ENCODE peak calls at places on chromosomes 13 and 19, in ten cellular contexts. One of them, this sample, is unnamed.

GRCh38 chr13:96011291-96011875 is 41.8 kb downstream of the UGGT2 start:
- DNase-seq in Peyer's patch: no peak
- DNase-seq in cardiac muscle cell: peak; percentile 4
- DNase-seq in RWPE2: no peak
- DNase-seq in adrenal gland: no peak
- DNase-seq in uterus: no peak
- DNase-seq in RWPE1: no peak
- DNase-seq in tibial artery: no peak
- DNase-seq in lung: no peak
- DNase-seq in SK-N-SH: no peak
- DNase-seq in this sample: no peak

GRCh38 chr19:49556412-49557398 is 23.7 kb downstream of the NOSIP start:
- DNase-seq in SK-N-SH: no peak
- DNase-seq in lung: no peak
- DNase-seq in uterus: no peak
- DNase-seq in tibial artery: no peak
- DNase-seq in Peyer's patch: peak; percentile 66
- DNase-seq in RWPE2: no peak
- DNase-seq in cardiac muscle cell: no peak
- DNase-seq in RWPE1: no peak
- DNase-seq in adrenal gland: peak; percentile 81
- DNase-seq in this sample: no peak

GRCh38 chr19:34220472-34221063 is 33.8 kb upstream of the GARRE1 start:
- DNase-seq in adrenal gland: peak; percentile 72
- DNase-seq in lung: peak; percentile 61
- DNase-seq in RWPE2: no peak
- DNase-seq in uterus: peak; percentile 48
- DNase-seq in Peyer's patch: no peak
- DNase-seq in SK-N-SH: peak; percentile 67
- DNase-seq in tibial artery: peak; percentile 75
- DNase-seq in RWPE1: peak; percentile 33
- DNase-seq in cardiac muscle cell: peak; percentile 70
- DNase-seq in this sample: peak; percentile 9

GRCh38 chr19:3131168-3131567 is 4.7 kb upstream of the GNA15 start:
- DNase-seq in RWPE2: no peak
- DNase-seq in cardiac muscle cell: no peak
- DNase-seq in tibial artery: no peak
- DNase-seq in adrenal gland: no peak
- DNase-seq in uterus: no peak
- DNase-seq in RWPE1: no peak
- DNase-seq in lung: no peak
- DNase-seq in SK-N-SH: no peak
- DNase-seq in Peyer's patch: no peak
- DNase-seq in this sample: no peak

GRCh38 chr19:42273407-42274064 is 4.5 kb downstream of the CIC start:
- DNase-seq in lung: no peak
- DNase-seq in uterus: no peak
- DNase-seq in RWPE1: no peak
- DNase-seq in cardiac muscle cell: no peak
- DNase-seq in Peyer's patch: peak; percentile 34
- DNase-seq in SK-N-SH: no peak
- DNase-seq in RWPE2: peak; percentile 61
- DNase-seq in adrenal gland: no peak
- DNase-seq in tibial artery: no peak
- DNase-seq in this sample: no peak

GRCh38 chr19:54133957-54134590 is 3.5 kb upstream of the CNOT3 start:
- DNase-seq in tibial artery: no peak
- DNase-seq in RWPE1: no peak
- DNase-seq in lung: no peak
- DNase-seq in uterus: no peak
- DNase-seq in Peyer's patch: no peak
- DNase-seq in cardiac muscle cell: peak; percentile 52
- DNase-seq in RWPE2: no peak
- DNase-seq in SK-N-SH: no peak
- DNase-seq in adrenal gland: peak; percentile 62
- DNase-seq in this sample: no peak

GRCh38 chr19:39645800-39646411 is 9.8 kb upstream of the LGALS16 start:
- DNase-seq in Peyer's patch: no peak
- DNase-seq in uterus: no peak
- DNase-seq in tibial artery: no peak
- DNase-seq in lung: no peak
- DNase-seq in adrenal gland: no peak
- DNase-seq in SK-N-SH: no peak
- DNase-seq in RWPE2: no peak
- DNase-seq in RWPE1: no peak
- DNase-seq in cardiac muscle cell: peak; percentile 30
- DNase-seq in this sample: no peak

GRCh38 chr19:658916-659839 is 3.8 kb downstream of the RNF126 start:
- DNase-seq in Peyer's patch: no peak
- DNase-seq in tibial artery: no peak
- DNase-seq in SK-N-SH: no peak
- DNase-seq in uterus: no peak
- DNase-seq in RWPE2: no peak
- DNase-seq in lung: no peak
- DNase-seq in adrenal gland: no peak
- DNase-seq in RWPE1: peak; percentile 82
- DNase-seq in cardiac muscle cell: peak; percentile 29
- DNase-seq in this sample: no peak

DNA sequence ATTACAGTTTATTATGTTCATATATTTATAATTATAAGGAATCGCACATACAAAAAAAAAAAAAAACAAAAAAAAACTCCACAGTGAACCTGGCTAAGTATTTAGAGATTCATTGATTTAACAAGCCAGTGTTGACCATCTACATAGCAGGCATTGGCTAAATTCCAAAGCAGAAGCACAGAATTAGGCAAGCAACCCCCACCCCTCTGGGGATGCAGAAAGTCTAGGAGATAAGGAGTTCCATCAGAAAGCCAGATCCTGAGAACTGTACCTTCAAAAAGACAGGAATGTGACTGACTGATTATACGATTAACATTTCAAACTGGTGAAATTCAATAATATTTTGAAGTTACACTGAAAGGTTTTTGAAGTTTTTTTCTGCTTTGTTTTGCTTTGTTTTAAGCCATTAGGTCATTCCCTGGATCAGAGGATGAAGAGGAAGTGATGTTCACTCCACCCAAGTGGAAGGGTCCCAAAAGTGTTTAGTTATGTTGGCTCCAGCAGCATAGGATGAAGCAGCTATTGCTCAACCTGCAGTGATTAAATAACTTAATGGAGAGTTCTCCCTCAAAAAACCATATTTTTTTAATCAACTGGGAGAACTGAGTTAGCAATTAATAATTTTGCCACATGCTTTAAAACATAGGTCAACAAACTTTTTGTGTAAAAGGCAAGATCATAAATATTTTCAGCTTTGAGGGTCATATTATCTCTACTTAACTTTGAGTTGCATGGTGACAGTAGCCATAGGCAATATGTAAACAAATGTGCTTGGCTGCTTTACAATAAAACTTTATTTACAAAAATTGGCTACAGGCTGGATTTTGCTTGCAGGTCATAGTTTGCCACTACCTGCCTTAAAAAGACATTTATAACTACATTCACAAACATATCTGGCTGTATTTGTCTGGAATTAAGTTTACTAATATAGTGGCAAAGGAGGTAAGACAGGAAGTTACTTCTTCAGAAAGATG is 49.6 kb downstream of the DOCK9 start:
- DNase-seq in uterus: peak; percentile 74
- DNase-seq in SK-N-SH: peak; percentile 16
- DNase-seq in cardiac muscle cell: peak; percentile 87
- DNase-seq in tibial artery: peak; percentile 64
- DNase-seq in Peyer's patch: no peak
- DNase-seq in lung: no peak
- DNase-seq in RWPE2: no peak
- DNase-seq in RWPE1: no peak
- DNase-seq in adrenal gland: no peak
- DNase-seq in this sample: no peak
- H3K27ac ChIP-seq in uterus: peak overlapping the region; percentile 77
- H3K27ac ChIP-seq in SK-N-SH: no peak overlapping the region
- H3K27ac ChIP-seq in cardiac muscle cell: no peak overlapping the region
- H3K27ac ChIP-seq in tibial artery: peak overlapping the region; percentile 28
- H3K27ac ChIP-seq in Peyer's patch: no peak overlapping the region
- H3K27ac ChIP-seq in lung: peak overlapping the region; percentile 33
- H3K27ac ChIP-seq in RWPE2: no peak overlapping the region
- H3K27ac ChIP-seq in RWPE1: no peak overlapping the region
- H3K27ac ChIP-seq in adrenal gland: no peak overlapping the region
- H3K27ac ChIP-seq in this sample: no peak overlapping the region

GRCh38 chr13:51801631-51802099 is 2.3 kb downstream of the DHRS12 start:
- DNase-seq in SK-N-SH: peak; percentile 56
- DNase-seq in RWPE2: no peak
- DNase-seq in tibial artery: peak; percentile 88
- DNase-seq in RWPE1: no peak
- DNase-seq in lung: peak; percentile 76
- DNase-seq in uterus: peak; percentile 60
- DNase-seq in adrenal gland: peak; percentile 75
- DNase-seq in Peyer's patch: peak; percentile 88
- DNase-seq in cardiac muscle cell: no peak
- DNase-seq in this sample: peak; percentile 80
- H3K27ac ChIP-seq in SK-N-SH: peak overlapping the region; percentile 78
- H3K27ac ChIP-seq in RWPE2: peak overlapping the region; percentile 60
- H3K27ac ChIP-seq in tibial artery: peak overlapping the region; percentile 99
- H3K27ac ChIP-seq in RWPE1: peak overlapping the region; percentile 86
- H3K27ac ChIP-seq in lung: peak overlapping the region; percentile 100
- H3K27ac ChIP-seq in uterus: peak overlapping the region; percentile 99
- H3K27ac ChIP-seq in adrenal gland: no peak overlapping the region
- H3K27ac ChIP-seq in Peyer's patch: peak overlapping the region; percentile 100
- H3K27ac ChIP-seq in cardiac muscle cell: no peak overlapping the region
- H3K27ac ChIP-seq in this sample: peak overlapping the region; percentile 99

GRCh38 chr19:46073268-46073922 is 32.6 kb upstream of the IGFL4 start:
- DNase-seq in SK-N-SH: no peak
- DNase-seq in tibial artery: no peak
- DNase-seq in RWPE2: no peak
- DNase-seq in uterus: no peak
- DNase-seq in lung: no peak
- DNase-seq in cardiac muscle cell: no peak
- DNase-seq in RWPE1: no peak
- DNase-seq in adrenal gland: no peak
- DNase-seq in Peyer's patch: no peak
- DNase-seq in this sample: no peak

GRCh38 chr19:46065486-46065885 is 24.7 kb upstream of the IGFL4 start:
- DNase-seq in tibial artery: no peak
- DNase-seq in cardiac muscle cell: peak; percentile 40
- DNase-seq in lung: no peak
- DNase-seq in uterus: no peak
- DNase-seq in RWPE1: peak; percentile 60
- DNase-seq in RWPE2: no peak
- DNase-seq in SK-N-SH: no peak
- DNase-seq in Peyer's patch: no peak
- DNase-seq in adrenal gland: no peak
- DNase-seq in this sample: no peak

GRCh38 chr19:46069841-46070341 is 29.1 kb upstream of the IGFL4 start:
- DNase-seq in RWPE1: peak; percentile 81
- DNase-seq in uterus: no peak
- DNase-seq in SK-N-SH: no peak
- DNase-seq in lung: no peak
- DNase-seq in Peyer's patch: no peak
- DNase-seq in RWPE2: no peak
- DNase-seq in tibial artery: no peak
- DNase-seq in cardiac muscle cell: peak; percentile 95
- DNase-seq in adrenal gland: peak; percentile 34
- DNase-seq in this sample: no peak

GRCh38 chr19:46068345-46069258 is 27.8 kb upstream of the IGFL4 start:
- DNase-seq in RWPE2: peak; percentile 83
- DNase-seq in uterus: no peak
- DNase-seq in tibial artery: no peak
- DNase-seq in Peyer's patch: no peak
- DNase-seq in RWPE1: peak; percentile 94
- DNase-seq in adrenal gland: peak; percentile 26
- DNase-seq in cardiac muscle cell: peak; percentile 92
- DNase-seq in lung: no peak
- DNase-seq in SK-N-SH: no peak
- DNase-seq in this sample: no peak

DNA sequence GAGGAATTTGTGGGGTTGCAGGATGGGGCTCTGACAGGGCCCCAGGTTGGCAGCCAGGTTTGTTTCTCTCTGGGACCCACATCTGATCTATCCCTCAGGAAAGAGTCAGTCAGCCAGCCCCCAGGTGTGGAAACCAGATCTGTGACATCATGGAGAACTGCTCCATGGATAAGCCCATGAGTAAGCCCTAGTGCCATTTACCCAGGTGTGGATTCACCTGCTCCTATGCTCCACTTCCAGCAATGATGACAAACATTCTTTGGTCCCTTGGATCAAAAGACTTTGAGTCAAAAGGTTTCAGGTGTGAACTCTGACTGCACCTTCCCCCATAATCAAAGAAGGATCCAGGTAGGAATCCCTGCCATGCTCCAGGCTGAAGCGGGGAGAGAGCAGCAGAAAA is 26.9 kb upstream of the IGFL4 start:
- DNase-seq in Peyer's patch: no peak
- DNase-seq in adrenal gland: no peak
- DNase-seq in SK-N-SH: no peak
- DNase-seq in lung: no peak
- DNase-seq in tibial artery: no peak
- DNase-seq in RWPE1: no peak
- DNase-seq in cardiac muscle cell: no peak
- DNase-seq in RWPE2: no peak
- DNase-seq in uterus: no peak
- DNase-seq in this sample: no peak
- H3K27ac ChIP-seq in Peyer's patch: no peak overlapping the region
- H3K27ac ChIP-seq in adrenal gland: no peak overlapping the region
- H3K27ac ChIP-seq in SK-N-SH: peak overlapping the region; percentile 62
- H3K27ac ChIP-seq in lung: no peak overlapping the region
- H3K27ac ChIP-seq in tibial artery: no peak overlapping the region
- H3K27ac ChIP-seq in RWPE1: peak overlapping the region; percentile 37
- H3K27ac ChIP-seq in cardiac muscle cell: no peak overlapping the region
- H3K27ac ChIP-seq in RWPE2: peak overlapping the region; percentile 74
- H3K27ac ChIP-seq in uterus: no peak overlapping the region
- H3K27ac ChIP-seq in this sample: no peak overlapping the region

GRCh38 chr13:41654800-41655199 is 197.4 kb downstream of the RGCC start:
- DNase-seq in SK-N-SH: no peak
- DNase-seq in RWPE1: no peak
- DNase-seq in adrenal gland: no peak
- DNase-seq in RWPE2: no peak
- DNase-seq in tibial artery: no peak
- DNase-seq in cardiac muscle cell: no peak
- DNase-seq in lung: no peak
- DNase-seq in uterus: no peak
- DNase-seq in Peyer's patch: no peak
- DNase-seq in this sample: no peak

GRCh38 chr13:41652735-41653361 is 195.5 kb downstream of the RGCC start:
- DNase-seq in cardiac muscle cell: peak; percentile 76
- DNase-seq in adrenal gland: peak; percentile 38
- DNase-seq in RWPE1: peak; percentile 41
- DNase-seq in RWPE2: no peak
- DNase-seq in SK-N-SH: peak; percentile 60
- DNase-seq in lung: no peak
- DNase-seq in Peyer's patch: no peak
- DNase-seq in tibial artery: no peak
- DNase-seq in uterus: peak; percentile 43
- DNase-seq in this sample: no peak

GRCh38 chr13:41658057-41658642 is 200.8 kb downstream of the RGCC start:
- DNase-seq in SK-N-SH: no peak
- DNase-seq in uterus: no peak
- DNase-seq in adrenal gland: no peak
- DNase-seq in RWPE1: no peak
- DNase-seq in RWPE2: no peak
- DNase-seq in lung: no peak
- DNase-seq in Peyer's patch: no peak
- DNase-seq in cardiac muscle cell: peak; percentile 76
- DNase-seq in tibial artery: no peak
- DNase-seq in this sample: no peak

GRCh38 chr13:41660426-41660825 is 203.1 kb downstream of the RGCC start:
- DNase-seq in tibial artery: no peak
- DNase-seq in Peyer's patch: no peak
- DNase-seq in uterus: no peak
- DNase-seq in RWPE2: no peak
- DNase-seq in adrenal gland: no peak
- DNase-seq in cardiac muscle cell: no peak
- DNase-seq in SK-N-SH: no peak
- DNase-seq in lung: no peak
- DNase-seq in RWPE1: no peak
- DNase-seq in this sample: no peak

GRCh38 chr13:41655997-41656396 is 198.6 kb downstream of the RGCC start:
- DNase-seq in uterus: no peak
- DNase-seq in Peyer's patch: no peak
- DNase-seq in RWPE2: no peak
- DNase-seq in SK-N-SH: no peak
- DNase-seq in tibial artery: no peak
- DNase-seq in adrenal gland: no peak
- DNase-seq in lung: no peak
- DNase-seq in RWPE1: no peak
- DNase-seq in cardiac muscle cell: no peak
- DNase-seq in this sample: no peak
- H3K27ac ChIP-seq in uterus: no peak overlapping the region
- H3K27ac ChIP-seq in Peyer's patch: no peak overlapping the region
- H3K27ac ChIP-seq in RWPE2: no peak overlapping the region
- H3K27ac ChIP-seq in SK-N-SH: no peak overlapping the region
- H3K27ac ChIP-seq in tibial artery: no peak overlapping the region
- H3K27ac ChIP-seq in adrenal gland: no peak overlapping the region
- H3K27ac ChIP-seq in lung: no peak overlapping the region
- H3K27ac ChIP-seq in RWPE1: no peak overlapping the region
- H3K27ac ChIP-seq in cardiac muscle cell: no peak overlapping the region
- H3K27ac ChIP-seq in this sample: no peak overlapping the region